ENCODE peak calls at places on chromosomes 1 and 21, in five cellular contexts. E is AG04450; M is SW 1271; L is stimulated activated CD8-positive, alpha-beta memory T cell treated with anti-CD3 and anti-CD28 coated beads, Interleukin-2, amount 100 ng/mL, for 48 hours; K is NCI-H1105 treated with DMSO at 0.1 percent for 48 hours. C is an unnamed sample.

GRCh38 chr1:232833966-232834535 is 28.8 kb downstream of the MAP10 start:
- DNase-seq in L (no peak), M (no peak), E (no peak), K (no peak), C (no peak)

GRCh38 chr1:111707906-111708305 is 31.3 kb downstream of the INKA2 start:
- DNase-seq in K (no peak), L (no peak), M (no peak), E (no peak), C (no peak)

GRCh38 chr1:53894644-53895043 is 657 bp downstream of the DIO1 start:
- DNase-seq in K (no peak), E (no peak), L (no peak), M (no peak), C (no peak)

GRCh38 chr1:228527596-228527995 is 40.4 kb downstream of the RNF187 start:
- DNase-seq in M (no peak), L (no peak), K (no peak), E (no peak), C (no peak)

GRCh38 chr1:65278344-65279091 is 30.8 kb upstream of the DNAJC6 start:
- DNase-seq in E (no peak), M (no peak), K (no peak), L (no peak), C (no peak)

GRCh38 chr1:71088645-71089287 is 7.9 kb upstream of the ZRANB2 start:
- DNase-seq in M (no peak), L (no peak), E (no peak), K (no peak), C (no peak)

GRCh38 chr1:53371851-53372250 is 44.0 kb upstream of the LRP8 start:
- DNase-seq in L (no peak), M (no peak), K (no peak), E (no peak), C (no peak)

GRCh38 chr1:216034506-216034905 is 388.7 kb downstream of the USH2A start:
- DNase-seq in K (peak), L (no peak), M (no peak), E (no peak), C (no peak)

GRCh38 chr1:112699425-112700144 is 7.3 kb downstream of the RHOC start:
- DNase-seq in K (no peak), L (no peak), M (no peak), E (no peak), C (no peak)

GRCh38 chr1:9191216-9191615 is 43.4 kb upstream of the H6PD start:
- DNase-seq in M (no peak), L (no peak), E (no peak), K (no peak), C (no peak)

GRCh38 chr1:24898152-24898908 is 31.7 kb downstream of the RUNX3 start:
- DNase-seq in E (no peak), L (peak), M (no peak), K (no peak), C (peak)

GRCh38 chr1:221715321-221716169 is 26.3 kb downstream of the DUSP10 start:
- DNase-seq in M (no peak), E (peak), L (no peak), K (peak), C (peak)

GRCh38 chr21:39161064-39161463 is 22.2 kb downstream of the PSMG1 start:
- DNase-seq in K (no peak), L (no peak), E (no peak), M (no peak), C (no peak)

GRCh38 chr1:219917851-219918466 is 10.4 kb downstream of the SLC30A10 start:
- DNase-seq in K (no peak), E (no peak), M (no peak), L (no peak), C (no peak)

GRCh38 chr1:241462371-241462770 is 57.2 kb downstream of the FH start:
- DNase-seq in E (no peak), M (no peak), K (no peak), L (no peak), C (no peak)

GRCh38 chr1:167800241-167800640 is 78.5 kb downstream of the MPZL1 start:
- DNase-seq in M (no peak), L (no peak), K (no peak), E (no peak), C (no peak)

GRCh38 chr1:62364726-62365125 is 45.5 kb upstream of the KANK4 start:
- DNase-seq in L (no peak), K (no peak), M (no peak), E (no peak), C (no peak)

GRCh38 chr1:244755673-244756072 is 79.8 kb upstream of the COX20 start:
- DNase-seq in M (no peak), K (no peak), E (no peak), L (no peak), C (no peak)

GRCh38 chr1:173297798-173298391 is 90.8 kb upstream of the TNFSF4 start:
- DNase-seq in M (no peak), K (no peak), E (no peak), L (peak), C (no peak)

GRCh38 chr21:41369105-41369914 is 7.5 kb downstream of the MX2 start:
- DNase-seq in E (no peak), L (no peak), M (no peak), K (no peak), C (no peak)

GRCh38 chr1:227356582-227357228 is 38.4 kb upstream of the CDC42BPA start:
- DNase-seq in E (no peak), M (no peak), K (no peak), L (no peak), C (no peak)

GRCh38 chr1:185250063-185250462 is 67.0 kb downstream of the IVNS1ABP start:
- DNase-seq in K (no peak), L (no peak), M (no peak), E (no peak), C (no peak)

GRCh38 chr1:12255918-12256317 is 26.1 kb downstream of the VPS13D start:
- DNase-seq in E (no peak), K (no peak), M (no peak), L (no peak), C (no peak)

C was measured in NCI-H2029.